ENCODE peak calls at places on chromosome 5, in four cellular contexts. M is WTC11, O is esophagus squamous epithelium, Q is type B pancreatic cell. S is an unnamed sample.

GRCh38 chr5:41433552-41434181 is 76.7 kb downstream of the PLCXD3 start:
- DNase-seq in M (peak; percentile 23), O (no peak), Q (no peak), S (no peak)

GRCh38 chr5:141742866-141743651 is 61.0 kb upstream of the ARAP3 start:
- DNase-seq in M (peak; percentile 84), O (no peak), Q (no peak), S (no peak)

GRCh38 chr5:60841361-60841760 is 2.7 kb downstream of the ELOVL7 start:
- DNase-seq in M (no peak), O (no peak), Q (no peak), S (no peak)

GRCh38 chr5:43389679-43390329 is 22.4 kb downstream of the CCL28 start:
- DNase-seq in M (peak; percentile 39), O (no peak), Q (no peak), S (no peak)

GRCh38 chr5:72256536-72256935 is 63.5 kb downstream of the MRPS27 start:
- DNase-seq in M (no peak), O (no peak), Q (no peak), S (no peak)

GRCh38 chr5:163408311-163408923 is 29.0 kb upstream of the CCNG1 start:
- DNase-seq in M (peak; percentile 57), O (no peak), Q (no peak), S (no peak)

GRCh38 chr5:154285661-154286408 is 95.3 kb downstream of the GALNT10 start:
- DNase-seq in M (no peak), O (no peak), Q (no peak), S (no peak)

GRCh38 chr5:170216262-170216864 is 16.4 kb upstream of the C5orf58 start:
- DNase-seq in M (peak; percentile 31), O (no peak), Q (no peak), S (no peak)

DNA sequence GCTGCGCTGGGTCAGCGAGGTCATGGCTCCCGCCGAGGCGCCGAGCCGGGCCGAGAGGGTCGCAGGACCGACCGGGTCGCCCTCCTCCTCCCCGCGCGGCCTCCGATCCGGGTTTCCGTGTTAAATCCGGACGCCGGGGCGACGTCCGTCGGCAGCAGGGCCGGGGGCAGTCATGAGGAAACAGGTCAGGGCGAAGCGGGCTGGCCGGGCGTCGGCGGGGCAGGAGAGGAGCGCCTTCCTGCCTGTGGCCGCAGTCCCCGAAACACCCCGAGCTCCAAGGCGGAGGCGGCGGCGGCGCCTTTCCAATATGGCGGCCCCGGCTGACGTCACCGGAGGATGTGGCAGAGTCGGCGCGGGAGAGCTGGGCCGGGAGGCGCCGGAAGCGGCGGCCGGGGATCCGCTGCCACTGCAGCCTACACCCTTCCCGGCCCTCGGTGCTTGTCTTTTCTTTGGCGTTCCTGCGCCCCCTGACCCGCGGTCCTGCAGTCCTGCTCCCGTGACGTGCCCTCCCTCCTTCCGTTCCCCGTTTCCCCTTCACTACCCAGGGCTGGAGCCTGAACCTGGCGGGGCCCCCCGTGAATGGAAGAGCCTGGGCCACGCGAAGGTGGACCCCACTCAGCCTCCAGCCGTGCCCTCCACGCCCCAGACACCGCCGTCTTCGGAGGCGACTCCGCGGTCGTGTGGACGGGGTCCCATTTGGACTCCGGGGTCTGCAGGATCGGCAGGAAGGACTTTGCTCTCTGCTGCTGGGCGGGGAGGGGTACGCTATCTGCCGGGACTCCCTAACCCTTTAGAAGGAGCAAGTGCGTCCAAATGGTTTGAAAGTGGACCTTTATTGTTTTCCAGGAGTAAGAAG is at the start of gene GOLPH3:
- DNase-seq in M (peak; percentile 93), O (peak; percentile 62), Q (peak; percentile 95), S (peak; percentile 75)
- TF ChIP-seq CTCF in M (no peak), O (peak; percentile 18), Q (peak; percentile 46), S (no peak)

GRCh38 chr5:103582364-103582763 is 19.8 kb upstream of the NUDT12 start:
- DNase-seq in M (peak; percentile 36), O (no peak), Q (no peak), S (no peak)
- TF ChIP-seq CTCF in M (peak; percentile 36), O (no peak), Q (peak; percentile 81), S (peak; percentile 69)

DNA sequence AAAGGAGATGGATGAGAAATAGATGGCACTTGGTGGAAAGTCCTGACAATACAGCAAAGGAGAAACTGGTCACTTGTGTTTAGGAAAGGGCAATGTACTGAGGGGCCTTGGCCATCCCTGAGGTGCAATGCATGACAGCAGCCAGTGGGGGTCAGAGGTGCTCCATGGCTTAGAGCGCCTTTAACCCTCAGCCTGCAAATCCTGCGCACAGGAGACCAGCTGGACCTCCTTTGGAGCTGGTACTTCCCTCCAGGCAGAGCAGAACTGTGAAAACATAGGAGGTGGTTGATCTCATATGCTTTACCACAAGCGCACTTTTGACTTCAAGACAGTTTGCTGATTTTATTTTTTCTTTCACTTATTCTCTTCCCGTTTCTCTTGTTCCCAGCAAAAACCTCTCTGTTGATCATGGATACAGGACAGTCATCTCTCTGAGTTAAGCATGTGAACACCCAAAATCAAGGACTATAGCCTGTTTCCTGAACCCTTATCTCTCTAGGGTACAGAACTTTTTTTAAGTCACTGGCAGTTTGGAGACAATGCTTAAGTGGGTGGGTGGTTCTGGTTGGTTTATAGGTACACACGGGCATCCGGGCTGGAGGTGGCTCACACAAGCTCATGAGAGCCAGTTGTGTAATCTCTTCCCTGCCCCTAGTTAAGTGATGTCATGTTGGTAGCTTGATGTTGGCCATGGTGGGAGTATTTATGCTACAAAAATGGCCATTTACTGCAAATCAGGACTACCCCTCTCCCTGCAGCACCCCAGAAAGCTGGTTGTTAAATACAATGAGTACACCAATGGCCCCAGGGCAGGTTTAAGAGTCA is 37.6 kb upstream of the ANKRD55 start:
- DNase-seq in M (peak; percentile 84), O (peak; percentile 26), Q (peak; percentile 83), S (peak; percentile 47)
- TF ChIP-seq CTCF in M (peak; percentile 94), O (peak; percentile 93), Q (peak; percentile 97), S (peak; percentile 98)

DNA sequence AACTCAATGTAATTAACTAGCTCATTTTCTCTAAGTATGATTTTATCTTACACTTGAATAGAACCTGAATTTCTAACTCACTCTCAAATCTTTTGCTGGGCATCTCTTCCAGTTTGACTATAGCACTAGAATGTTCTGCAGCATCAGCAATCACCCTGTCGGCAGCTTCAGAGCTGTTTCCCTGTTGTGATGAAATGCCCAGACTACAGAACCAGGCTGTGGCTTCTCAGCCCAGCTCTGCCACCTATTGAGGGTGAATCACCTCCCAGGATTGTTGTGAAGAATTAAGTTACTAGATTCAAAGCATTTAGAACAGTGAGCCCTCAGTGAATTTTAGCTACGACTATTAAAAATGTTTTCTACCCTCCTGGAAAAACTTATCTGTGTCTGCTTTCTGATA is 90.4 kb upstream of the ANKRD55 start:
- DNase-seq in M (no peak), O (no peak), Q (no peak), S (no peak)
- TF ChIP-seq CTCF in M (no peak), O (no peak), Q (no peak), S (no peak)

DNA sequence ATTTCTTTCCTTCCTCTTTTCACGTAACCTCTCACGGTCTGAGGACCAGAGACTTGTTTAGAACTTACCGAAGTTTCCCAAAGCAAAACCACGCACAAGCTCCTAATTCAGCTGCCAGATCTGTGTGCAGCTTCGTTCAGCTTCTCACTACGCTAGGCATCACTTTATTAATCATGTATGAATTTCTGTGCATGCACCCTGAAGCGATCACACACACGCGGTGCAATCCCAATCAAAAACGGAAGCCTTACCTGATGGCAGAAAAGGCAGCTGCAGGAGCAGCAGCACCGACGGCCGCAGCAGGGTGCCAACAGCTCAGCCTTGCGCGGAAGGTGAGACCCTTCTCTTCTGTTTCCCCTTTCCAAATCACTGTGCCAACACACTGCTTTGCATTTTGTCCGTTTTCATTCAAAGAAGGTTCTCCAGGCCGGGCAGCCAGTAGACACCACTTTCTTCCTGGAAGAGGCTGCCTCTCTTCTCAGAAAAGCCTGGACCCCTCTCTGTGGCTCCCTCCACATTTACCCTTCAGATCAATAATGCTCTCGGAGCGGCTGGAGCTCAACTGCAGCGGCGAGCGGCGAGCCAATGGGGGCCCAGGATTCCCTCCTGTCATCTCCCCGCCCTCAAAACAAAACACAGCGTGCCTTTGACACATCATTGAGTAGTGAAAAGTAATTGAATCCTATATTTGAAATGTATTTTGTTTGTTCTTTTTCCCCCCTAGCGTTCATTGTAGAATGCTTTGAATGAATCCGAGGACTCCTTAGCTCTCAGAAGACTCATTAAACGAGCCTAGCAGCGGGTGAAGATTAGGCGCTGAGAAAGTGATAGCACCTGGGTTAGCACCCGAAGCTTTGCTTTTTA is at the start of gene CDH12:
- DNase-seq in M (peak; percentile 51), O (no peak), Q (no peak), S (peak; percentile 18)
- TF ChIP-seq CTCF in M (no peak), O (no peak), Q (peak; percentile 34), S (no peak)

GRCh38 chr5:1511651-1512540 is 11.9 kb downstream of the LPCAT1 start:
- DNase-seq in M (peak; percentile 24), O (no peak), Q (peak; percentile 62), S (peak; percentile 82)
- TF ChIP-seq CTCF in M (no peak), O (no peak), Q (no peak), S (peak; percentile 44)

GRCh38 chr5:172833691-172834569 is at the start of gene ERGIC1:
- DNase-seq in M (peak; percentile 80), O (no peak), Q (peak; percentile 84), S (peak; percentile 58)

GRCh38 chr5:172833372-172833690 is 720 bp upstream of the ERGIC1 start:
- DNase-seq in M (no peak), O (no peak), Q (no peak), S (no peak)

GRCh38 chr5:172832383-172833315 is 1.4 kb upstream of the ERGIC1 start:
- DNase-seq in M (no peak), O (no peak), Q (no peak), S (no peak)

GRCh38 chr5:172835246-172836030 is 1.4 kb downstream of the ERGIC1 start:
- DNase-seq in M (no peak), O (no peak), Q (no peak), S (no peak)

DNA sequence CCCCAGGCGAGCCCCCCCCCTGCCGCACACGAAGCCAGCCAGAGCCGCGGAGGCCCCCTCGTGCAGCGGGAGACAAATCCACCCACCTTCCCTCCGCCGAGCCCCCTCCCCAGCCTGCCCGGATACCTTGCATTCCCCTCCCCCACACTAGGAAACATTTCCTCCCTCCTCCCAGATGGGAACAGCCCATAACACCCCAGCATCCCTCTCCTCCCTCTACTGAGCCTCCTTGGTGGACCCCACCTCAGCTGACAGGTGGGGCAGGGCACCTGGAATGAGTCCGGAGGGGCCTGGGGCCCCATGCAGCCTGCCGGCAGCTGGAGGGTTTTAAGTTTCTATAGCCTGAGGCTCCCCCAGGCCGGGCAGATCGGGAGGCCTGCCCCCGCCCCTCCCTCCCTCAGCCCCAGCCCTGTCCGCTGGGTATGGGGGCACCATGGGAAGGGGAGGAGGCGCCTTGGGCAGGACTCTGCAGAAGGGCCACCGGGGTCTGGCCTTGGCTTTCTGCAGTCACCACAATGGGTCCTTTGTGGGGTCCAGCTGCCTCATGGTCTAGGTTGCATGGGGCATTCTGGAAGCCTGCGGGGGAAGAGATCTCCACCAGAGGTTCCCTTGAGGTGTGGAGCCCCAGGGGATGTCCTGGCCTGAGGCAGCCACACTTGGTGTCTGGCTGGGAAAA is 657 bp downstream of the ERGIC1 start:
- DNase-seq in M (peak; percentile 51), O (no peak), Q (no peak), S (no peak)
- TF ChIP-seq CTCF in M (no peak), O (no peak), Q (no peak), S (no peak)

S was measured in D721Med.